ENCODE peak calls at places on chromosomes 2 and 18, in five cellular contexts. Z, W, F, N and R are unnamed samples.

GRCh38 chr2:120161190-120161589 is 62.0 kb downstream of the TMEM185B start:
- DNase-seq in F (no peak), W (peak), Z (no peak), N (no peak), R (no peak)

GRCh38 chr2:47420214-47420613 is 17.3 kb downstream of the MSH2 start:
- DNase-seq in Z (no peak), F (no peak), N (no peak), W (no peak), R (no peak)

GRCh38 chr2:55461679-55462078 is 42.0 kb upstream of the CCDC88A start:
- DNase-seq in F (no peak), W (no peak), Z (no peak), N (no peak), R (no peak)

GRCh38 chr2:122681626-122682025 is 926.2 kb downstream of the TSN start:
- DNase-seq in W (no peak), F (no peak), N (no peak), Z (no peak), R (no peak)

GRCh38 chr2:101961287-101962242 is 30.2 kb upstream of the IL1R2 start:
- DNase-seq in W (peak), N (no peak), Z (peak), F (no peak), R (peak)

GRCh38 chr2:23611839-23612238 is 226.9 kb downstream of the KLHL29 start:
- DNase-seq in N (no peak), Z (no peak), W (no peak), F (no peak), R (no peak)

GRCh38 chr18:26536664-26537063 is 11.7 kb downstream of the KCTD1 start:
- DNase-seq in N (no peak), F (no peak), W (no peak), Z (no peak), R (no peak)

GRCh38 chr2:201344663-201345366 is 12.3 kb downstream of the FLACC1 start:
- DNase-seq in F (no peak), W (no peak), Z (no peak), N (no peak), R (no peak)

GRCh38 chr18:31685097-31686082 is 1.0 kb upstream of the B4GALT6 start:
- DNase-seq in F (peak), N (peak), Z (peak), W (peak), R (peak)

GRCh38 chr18:34222396-34223163 is 2.1 kb downstream of the NOL4 start:
- DNase-seq in F (no peak), N (no peak), Z (no peak), W (peak), R (peak)

GRCh38 chr2:118670868-118671267 is 176.6 kb downstream of the EN1 start:
- DNase-seq in W (peak), F (no peak), N (no peak), Z (no peak), R (peak)

GRCh38 chr2:215369191-215369760 is 57.4 kb downstream of the ATIC start:
- DNase-seq in F (no peak), N (no peak), Z (no peak), W (no peak), R (no peak)

GRCh38 chr2:42314892-42315468 is 46.0 kb downstream of the COX7A2L start:
- DNase-seq in F (no peak), W (peak), Z (no peak), N (no peak), R (peak)

GRCh38 chr2:144071461-144071860 is 448.5 kb downstream of the ZEB2 start:
- DNase-seq in W (peak), N (no peak), F (no peak), Z (no peak), R (no peak)

GRCh38 chr2:66171530-66171929 is 263.4 kb upstream of the MEIS1 start:
- DNase-seq in Z (no peak), F (no peak), N (no peak), W (no peak), R (no peak)

GRCh38 chr2:227177592-227178336 is 13.3 kb downstream of the COL4A3 start:
- DNase-seq in W (no peak), Z (no peak), N (no peak), F (no peak), R (no peak)

GRCh38 chr2:174827371-174828369 is 63.4 kb upstream of the CHRNA1 start:
- DNase-seq in F (no peak), N (no peak), W (peak), Z (no peak), R (no peak)

GRCh38 chr2:200863655-200864205 is 728 bp downstream of the CLK1 start:
- DNase-seq in Z (no peak), W (peak), N (no peak), F (no peak), R (no peak)

GRCh38 chr2:107064750-107065149 is 178.8 kb upstream of the ST6GAL2 start:
- DNase-seq in Z (no peak), N (no peak), F (no peak), W (peak), R (peak)

GRCh38 chr2:15714002-15714401 is 122.3 kb downstream of the DDX1 start:
- DNase-seq in N (no peak), Z (no peak), F (no peak), W (no peak), R (no peak)

GRCh38 chr2:146874260-146874658 is 970.6 kb upstream of the ACVR2A start:
- DNase-seq in W (peak), Z (no peak), F (no peak), N (peak), R (peak)

GRCh38 chr18:48833701-48834394 is 116.9 kb downstream of the SMAD7 start:
- DNase-seq in F (no peak), W (no peak), Z (no peak), N (no peak), R (peak)

GRCh38 chr18:51734576-51734975 is 537.1 kb upstream of the MEX3C start:
- DNase-seq in Z (no peak), F (no peak), W (no peak), N (no peak), R (no peak)

GRCh38 chr18:65221115-65221514 is 529.7 kb upstream of the CDH7 start:
- DNase-seq in W (no peak), F (no peak), N (no peak), Z (no peak), R (no peak)

GRCh38 chr2:161423351-161424178 is 7.5 kb downstream of the TBR1 start:
- DNase-seq in N (no peak), F (peak), W (no peak), Z (no peak), R (no peak)

GRCh38 chr2:213067888-213068287 is 83.5 kb downstream of the IKZF2 start:
- DNase-seq in Z (no peak), N (no peak), F (no peak), W (peak), R (no peak)

GRCh38 chr18:46418657-46419260 is 238.3 kb downstream of the LOXHD1 start:
- DNase-seq in N (no peak), Z (no peak), F (no peak), W (no peak), R (no peak)

GRCh38 chr2:44398243-44398897 is 36.6 kb downstream of the CAMKMT start:
- DNase-seq in Z (no peak), W (no peak), N (no peak), F (no peak), R (peak)

GRCh38 chr18:30440351-30440750 is 602.2 kb downstream of the DSC3 start:
- DNase-seq in Z (no peak), N (no peak), F (no peak), W (no peak), R (no peak)

GRCh38 chr2:98870516-98871158 is 65.4 kb downstream of the CRACDL start:
- DNase-seq in N (no peak), F (no peak), Z (no peak), W (no peak), R (no peak)

GRCh38 chr2:890791-891190 is 59.9 kb upstream of the SNTG2 start:
- DNase-seq in W (no peak), N (no peak), F (no peak), Z (no peak), R (peak)

GRCh38 chr2:225122007-225122406 is 79.7 kb upstream of the DOCK10 start:
- DNase-seq in N (no peak), Z (no peak), F (no peak), W (no peak), R (no peak)

GRCh38 chr2:224162122-224162521 is 123.0 kb upstream of the SERPINE2 start:
- DNase-seq in W (peak), F (no peak), Z (no peak), N (no peak), R (peak)

GRCh38 chr2:88310787-88311186 is 140.6 kb downstream of the THNSL2 start:
- DNase-seq in F (no peak), N (no peak), Z (no peak), W (no peak), R (no peak)

GRCh38 chr18:2847341-2848144 is 737 bp downstream of the EMILIN2 start:
- DNase-seq in F (peak), Z (peak), W (peak), N (no peak), R (peak)